ENCODE peak calls at places on chromosomes 6 and 20, in ten cellular contexts. M is ascending aorta, N is AG04450, C is B cell, R is RWPE1, J is LNCaP clone FGC, L is mucosa of descending colon, B is breast epithelium, Y is foreskin keratinocyte, H is GM13976. U is an unnamed sample.

GRCh38 chr6:105992315-105992961 is 93.7 kb upstream of the PRDM1 start:
- DNase-seq in M (no peak), N (no peak), C (peak), R (peak), J (no peak), L (peak), B (peak), Y (peak), H (peak), U (peak)

GRCh38 chr6:170177383-170178265 is 113.3 kb downstream of the DLL1 start:
- DNase-seq in M (no peak), N (no peak), C (no peak), R (no peak), J (no peak), L (no peak), B (peak), Y (no peak), H (no peak), U (no peak)

GRCh38 chr6:21998539-21998938 is 298.3 kb downstream of the PRL start:
- DNase-seq in M (no peak), N (no peak), C (no peak), R (no peak), J (no peak), L (no peak), B (no peak), Y (no peak), H (no peak), U (no peak)

GRCh38 chr6:18613511-18613910 is 226.4 kb downstream of the RNF144B start:
- DNase-seq in M (no peak), N (no peak), C (no peak), R (no peak), J (no peak), L (no peak), B (no peak), Y (no peak), H (no peak), U (no peak)

GRCh38 chr6:9404351-9405146 is 969.2 kb upstream of the SLC35B3 start:
- DNase-seq in M (no peak), N (no peak), C (no peak), R (no peak), J (no peak), L (no peak), B (no peak), Y (no peak), H (no peak), U (no peak)

GRCh38 chr20:20292472-20292871 is 75.4 kb upstream of the INSM1 start:
- DNase-seq in M (no peak), N (no peak), C (no peak), R (no peak), J (no peak), L (no peak), B (no peak), Y (no peak), H (no peak), U (no peak)

GRCh38 chr20:42895062-42895461 is 294.6 kb downstream of the PTPRT start:
- DNase-seq in M (no peak), N (no peak), C (no peak), R (no peak), J (no peak), L (no peak), B (no peak), Y (no peak), H (no peak), U (no peak)

GRCh38 chr20:53003420-53003819 is 31.3 kb downstream of the TSHZ2 start:
- DNase-seq in M (no peak), N (no peak), C (no peak), R (no peak), J (no peak), L (no peak), B (no peak), Y (no peak), H (no peak), U (no peak)

GRCh38 chr6:147974376-147974775 is 368.3 kb upstream of the SASH1 start:
- DNase-seq in M (no peak), N (no peak), C (no peak), R (peak), J (no peak), L (no peak), B (no peak), Y (peak), H (no peak), U (no peak)

GRCh38 chr20:51469578-51470520 is 72.7 kb downstream of the NFATC2 start:
- DNase-seq in M (no peak), N (no peak), C (no peak), R (no peak), J (no peak), L (no peak), B (no peak), Y (no peak), H (no peak), U (no peak)

GRCh38 chr6:157265186-157265585 is 58.1 kb downstream of the TMEM242 start:
- DNase-seq in M (no peak), N (no peak), C (no peak), R (no peak), J (no peak), L (peak), B (no peak), Y (no peak), H (no peak), U (no peak)

GRCh38 chr6:45966797-45967196 is 48.9 kb downstream of the CLIC5 start:
- DNase-seq in M (no peak), N (no peak), C (no peak), R (no peak), J (no peak), L (no peak), B (no peak), Y (no peak), H (no peak), U (no peak)

GRCh38 chr20:38321959-38322598 is 18.1 kb downstream of the BPI start:
- DNase-seq in M (no peak), N (peak), C (no peak), R (peak), J (peak), L (no peak), B (no peak), Y (peak), H (no peak), U (no peak)

GRCh38 chr6:169935348-169935718 is 183.9 kb downstream of the ERMARD start:
- DNase-seq in M (no peak), N (no peak), C (no peak), R (no peak), J (no peak), L (no peak), B (no peak), Y (no peak), H (peak), U (no peak)

GRCh38 chr6:99993533-99994251 is at the start of gene MCHR2:
- DNase-seq in M (no peak), N (no peak), C (no peak), R (no peak), J (no peak), L (no peak), B (no peak), Y (no peak), H (no peak), U (no peak)

GRCh38 chr6:160900031-160900430 is 91.5 kb upstream of the MAP3K4 start:
- DNase-seq in M (no peak), N (no peak), C (no peak), R (no peak), J (no peak), L (no peak), B (no peak), Y (no peak), H (no peak), U (no peak)

GRCh38 chr6:7727951-7728854 is 2.3 kb downstream of the BMP6 start:
- DNase-seq in M (no peak), N (no peak), C (no peak), R (no peak), J (no peak), L (peak), B (no peak), Y (no peak), H (peak), U (no peak)

GRCh38 chr20:16902657-16903056 is 154.5 kb downstream of the OTOR start:
- DNase-seq in M (no peak), N (no peak), C (no peak), R (no peak), J (no peak), L (no peak), B (no peak), Y (no peak), H (no peak), U (no peak)

DNA sequence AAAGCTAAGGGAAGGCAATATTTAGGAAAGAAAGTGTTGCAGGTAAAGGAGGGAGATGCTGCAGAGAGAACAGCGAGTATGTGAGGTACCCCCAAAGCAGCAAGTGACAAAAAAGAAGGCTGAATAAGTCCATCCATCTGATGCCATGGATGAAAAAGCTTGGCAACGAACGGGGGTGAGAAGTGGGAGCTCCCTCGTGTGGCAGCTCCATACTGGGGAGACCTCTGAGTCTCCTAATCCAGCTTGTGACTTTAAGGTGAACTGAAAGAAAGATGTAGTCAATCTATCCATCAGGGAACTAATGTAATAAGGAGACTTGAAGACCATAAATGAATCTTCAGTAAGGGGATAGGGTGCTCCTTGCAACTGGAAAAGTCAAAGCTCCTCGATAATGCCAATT is 156.6 kb downstream of the OTOR start:
- DNase-seq in M (no peak), N (no peak), C (no peak), R (no peak), J (no peak), L (no peak), B (no peak), Y (no peak), H (no peak), U (no peak)
- TF ChIP-seq CTCF in M (no peak), N (peak), C (no peak), R (no peak), J (peak), L (no peak), B (no peak), Y (no peak), H (peak), U (no peak)

DNA sequence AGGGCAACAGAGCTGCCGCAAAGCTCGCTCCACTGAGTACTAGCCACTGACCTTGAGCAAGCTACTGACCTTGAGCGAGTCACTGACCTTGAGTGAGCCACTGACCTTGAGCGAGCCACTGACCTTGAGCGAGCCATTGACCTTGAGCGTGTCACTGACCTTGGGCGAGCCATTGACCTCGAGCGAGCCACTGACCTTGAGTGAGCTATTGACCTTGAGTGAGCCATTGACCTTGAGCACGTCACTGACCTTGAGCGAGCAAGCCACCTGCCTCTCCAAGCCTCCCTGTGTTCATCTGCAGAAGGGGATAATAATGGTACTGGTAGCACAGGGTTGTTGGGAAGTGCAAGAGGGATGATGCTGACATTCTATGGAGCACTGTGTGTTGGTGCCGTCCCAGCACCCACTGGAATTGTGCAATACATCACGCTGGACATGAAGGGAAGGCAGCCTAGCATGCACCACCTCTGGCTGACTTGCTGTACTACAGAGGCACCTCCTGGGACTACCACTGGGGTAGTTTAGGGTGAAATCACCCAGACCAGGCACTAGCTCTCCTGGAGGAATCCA is 60.2 kb downstream of the CTCFL start:
- DNase-seq in M (no peak), N (no peak), C (peak), R (peak), J (no peak), L (no peak), B (no peak), Y (no peak), H (no peak), U (peak)
- TF ChIP-seq CTCF in M (no peak), N (peak), C (peak), R (no peak), J (no peak), L (no peak), B (no peak), Y (peak), H (no peak), U (peak)

GRCh38 chr6:149642829-149643580 is 5.5 kb downstream of the KATNA1 start:
- DNase-seq in M (no peak), N (no peak), C (no peak), R (no peak), J (no peak), L (no peak), B (no peak), Y (peak), H (no peak), U (no peak)

GRCh38 chr6:149651056-149651455 is 2.5 kb upstream of the KATNA1 start:
- DNase-seq in M (no peak), N (no peak), C (no peak), R (no peak), J (no peak), L (no peak), B (no peak), Y (no peak), H (peak), U (no peak)

GRCh38 chr6:149646599-149646998 is 1.9 kb downstream of the KATNA1 start:
- DNase-seq in M (no peak), N (no peak), C (no peak), R (no peak), J (no peak), L (no peak), B (no peak), Y (no peak), H (no peak), U (no peak)

GRCh38 chr6:149648148-149649145 is at the start of gene KATNA1:
- DNase-seq in M (peak), N (peak), C (peak), R (peak), J (peak), L (peak), B (peak), Y (peak), H (peak), U (peak)
- TF ChIP-seq CTCF in M (no peak), N (no peak), C (no peak), R (no peak), J (no peak), L (no peak), B (no peak), Y (peak), H (no peak), U (no peak)

GRCh38 chr6:118965354-118965753 is 30.4 kb upstream of the MCM9 start:
- DNase-seq in M (no peak), N (no peak), C (no peak), R (no peak), J (no peak), L (no peak), B (no peak), Y (no peak), H (no peak), U (no peak)

GRCh38 chr6:118967239-118967638 is 32.3 kb upstream of the MCM9 start:
- DNase-seq in M (no peak), N (no peak), C (no peak), R (no peak), J (no peak), L (no peak), B (no peak), Y (no peak), H (no peak), U (no peak)

GRCh38 chr6:118970866-118971265 is 35.9 kb upstream of the MCM9 start:
- DNase-seq in M (no peak), N (no peak), C (no peak), R (no peak), J (no peak), L (no peak), B (no peak), Y (no peak), H (no peak), U (no peak)

GRCh38 chr6:118965843-118966242 is 30.9 kb upstream of the MCM9 start:
- DNase-seq in M (no peak), N (no peak), C (no peak), R (no peak), J (no peak), L (no peak), B (no peak), Y (no peak), H (no peak), U (no peak)

GRCh38 chr6:118968416-118968815 is 33.5 kb upstream of the MCM9 start:
- DNase-seq in M (no peak), N (no peak), C (no peak), R (no peak), J (peak), L (no peak), B (no peak), Y (peak), H (no peak), U (no peak)
- TF ChIP-seq CTCF in M (no peak), N (peak), C (no peak), R (peak), J (peak), L (no peak), B (peak), Y (peak), H (no peak), U (no peak)

DNA sequence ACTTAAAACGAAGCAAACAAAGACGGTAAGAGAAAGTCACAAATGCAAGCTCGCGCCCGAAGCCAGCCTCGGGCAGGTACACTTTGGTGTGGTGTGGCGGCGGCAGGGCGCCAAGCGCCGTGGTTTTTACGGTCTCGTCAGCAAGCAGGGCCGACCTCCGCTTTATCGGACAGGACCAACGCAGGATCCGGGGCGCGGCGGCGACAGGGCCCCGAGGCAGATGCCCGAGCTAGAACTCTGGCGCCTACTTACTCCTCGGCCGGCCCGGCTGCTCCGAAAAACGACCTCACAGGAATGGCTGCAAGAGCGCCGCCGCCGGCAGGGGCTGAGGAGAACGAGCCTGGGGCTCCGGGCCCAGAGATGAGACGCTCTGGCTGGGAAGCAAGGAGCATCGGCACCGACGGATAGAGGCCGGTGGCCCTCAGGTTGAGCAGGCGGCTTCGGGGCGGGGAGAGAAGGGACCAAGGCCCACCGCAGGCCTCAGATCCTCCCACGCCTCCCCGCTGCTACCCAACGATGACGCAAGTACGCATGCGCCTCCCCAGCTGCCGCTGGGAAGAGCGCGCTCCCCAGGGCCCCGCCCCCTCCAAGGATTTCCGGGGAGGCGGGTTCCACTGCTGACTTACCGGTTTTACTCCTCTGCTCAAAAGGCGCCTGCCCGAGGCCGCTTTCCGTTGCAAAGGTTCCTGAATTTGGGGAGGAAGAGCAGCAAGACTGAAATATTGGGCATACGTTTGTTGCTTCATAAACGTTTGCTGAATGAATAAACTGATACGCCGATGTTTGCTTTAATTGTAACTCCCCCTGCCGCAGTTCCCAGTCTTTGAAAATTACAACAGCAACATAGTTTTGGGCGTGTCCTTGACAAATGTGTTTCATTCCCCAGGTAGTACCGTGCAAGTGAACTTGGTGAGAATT is 60.5 kb downstream of the FAM217A start:
- DNase-seq in M (peak), N (peak), C (peak), R (peak), J (peak), L (peak), B (peak), Y (peak), H (peak), U (peak)
- TF ChIP-seq CTCF in M (peak), N (peak), C (peak), R (peak), J (peak), L (no peak), B (peak), Y (peak), H (no peak), U (peak)